ENCODE peak calls at places on chromosomes 1 and 21, in four cellular contexts. D is A549, A is HepG2, T is K562. X is an unnamed sample.

GRCh38 chr1:213656039-213656438 is 331.7 kb upstream of the PROX1 start:
- DNase-seq in D (no peak), A (no peak), T (no peak), X (no peak)

GRCh38 chr1:52268372-52268771 is 97.6 kb downstream of the CC2D1B start:
- DNase-seq in D (no peak), A (no peak), T (no peak), X (peak)

GRCh38 chr1:33149453-33150190 is 32.2 kb downstream of the TRIM62 start:
- DNase-seq in D (no peak), A (no peak), T (no peak), X (no peak)

GRCh38 chr1:94095744-94096469 is 25.0 kb downstream of the ABCA4 start:
- DNase-seq in D (no peak), A (peak), T (no peak), X (no peak)

GRCh38 chr1:6935379-6936307 is 150.4 kb downstream of the CAMTA1 start:
- DNase-seq in D (no peak), A (no peak), T (no peak), X (no peak)

GRCh38 chr1:48006318-48006717 is 9.1 kb upstream of the TRABD2B start:
- DNase-seq in D (no peak), A (no peak), T (no peak), X (no peak)

GRCh38 chr1:64392109-64392508 is 77.8 kb upstream of the CACHD1 start:
- DNase-seq in D (no peak), A (no peak), T (no peak), X (peak)

GRCh38 chr1:165224504-165224903 is 132.0 kb downstream of the LMX1A start:
- DNase-seq in D (no peak), A (no peak), T (no peak), X (no peak)

GRCh38 chr1:175005085-175005783 is 5.5 kb downstream of the CACYBP start:
- DNase-seq in D (no peak), A (no peak), T (no peak), X (no peak)

GRCh38 chr1:10980841-10981727 is 31.4 kb upstream of the TARDBP start:
- DNase-seq in D (no peak), A (no peak), T (no peak), X (no peak)
- TF ChIP-seq NR3C1 in D (no peak), A (no peak), T (no peak), X (no peak)

GRCh38 chr1:219837274-219837993 is 90.9 kb downstream of the SLC30A10 start:
- DNase-seq in D (peak), A (peak), T (peak), X (no peak)
- TF ChIP-seq NR3C1 in D (no peak), A (no peak), T (no peak), X (no peak)

GRCh38 chr21:15272171-15272570 is 207.4 kb upstream of the NRIP1 start:
- DNase-seq in D (no peak), A (no peak), T (no peak), X (no peak)
- TF ChIP-seq NR3C1 in D (no peak), A (no peak), T (no peak), X (no peak)

GRCh38 chr1:173330149-173330951 is 123.2 kb upstream of the TNFSF4 start:
- DNase-seq in D (peak), A (no peak), T (peak), X (no peak)
- TF ChIP-seq NR3C1 in D (no peak), A (no peak), T (no peak), X (no peak)

GRCh38 chr1:234541281-234541975 is 62.4 kb upstream of the TARBP1 start:
- DNase-seq in D (peak), A (no peak), T (no peak), X (no peak)
- TF ChIP-seq NR3C1 in D (no peak), A (no peak), T (no peak), X (no peak)

DNA sequence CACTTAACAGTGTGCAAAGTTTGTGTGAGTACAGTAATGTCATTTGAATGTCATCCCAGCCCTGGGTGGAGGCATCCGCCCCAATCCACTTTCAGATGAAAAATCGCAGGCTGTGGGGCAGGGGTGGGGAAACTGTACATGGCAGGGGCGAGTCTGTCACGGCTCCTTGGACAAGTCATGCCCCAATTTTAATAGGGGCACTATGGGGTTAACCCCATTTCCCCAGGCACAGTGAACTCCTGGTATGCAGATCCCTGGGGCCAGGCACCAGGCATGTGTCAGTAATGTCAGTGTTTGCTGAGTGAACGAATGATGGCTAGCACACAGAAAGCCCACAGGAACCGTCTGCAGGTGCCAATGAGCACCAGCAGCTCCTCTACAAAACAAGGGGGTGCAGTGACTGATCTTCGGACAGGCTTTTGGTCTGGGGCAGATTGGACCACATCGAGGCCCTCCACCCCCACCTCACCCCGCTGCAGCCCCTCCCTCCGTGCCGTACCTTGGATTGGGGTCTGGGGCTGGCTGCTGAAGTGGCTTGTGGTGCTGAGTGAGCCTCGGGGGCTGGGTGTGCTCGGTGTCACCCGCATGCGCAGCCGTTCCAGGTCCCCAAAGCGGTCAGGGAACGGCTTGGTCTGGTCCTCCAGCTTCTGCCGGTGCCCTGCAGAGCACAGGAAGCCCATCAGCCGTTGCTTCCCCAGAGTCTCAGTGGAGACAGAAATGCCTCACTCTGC is 23.2 kb downstream of the RUNX3 start:
- DNase-seq in D (no peak), A (no peak), T (no peak), X (no peak)
- TF ChIP-seq NR3C1 in D (no peak), A (no peak), T (no peak), X (no peak)

GRCh38 chr1:243471026-243471685 is 215.3 kb downstream of the SDCCAG8 start:
- DNase-seq in D (no peak), A (no peak), T (no peak), X (peak)
- TF ChIP-seq NR3C1 in D (no peak), A (no peak), T (no peak), X (no peak)

DNA sequence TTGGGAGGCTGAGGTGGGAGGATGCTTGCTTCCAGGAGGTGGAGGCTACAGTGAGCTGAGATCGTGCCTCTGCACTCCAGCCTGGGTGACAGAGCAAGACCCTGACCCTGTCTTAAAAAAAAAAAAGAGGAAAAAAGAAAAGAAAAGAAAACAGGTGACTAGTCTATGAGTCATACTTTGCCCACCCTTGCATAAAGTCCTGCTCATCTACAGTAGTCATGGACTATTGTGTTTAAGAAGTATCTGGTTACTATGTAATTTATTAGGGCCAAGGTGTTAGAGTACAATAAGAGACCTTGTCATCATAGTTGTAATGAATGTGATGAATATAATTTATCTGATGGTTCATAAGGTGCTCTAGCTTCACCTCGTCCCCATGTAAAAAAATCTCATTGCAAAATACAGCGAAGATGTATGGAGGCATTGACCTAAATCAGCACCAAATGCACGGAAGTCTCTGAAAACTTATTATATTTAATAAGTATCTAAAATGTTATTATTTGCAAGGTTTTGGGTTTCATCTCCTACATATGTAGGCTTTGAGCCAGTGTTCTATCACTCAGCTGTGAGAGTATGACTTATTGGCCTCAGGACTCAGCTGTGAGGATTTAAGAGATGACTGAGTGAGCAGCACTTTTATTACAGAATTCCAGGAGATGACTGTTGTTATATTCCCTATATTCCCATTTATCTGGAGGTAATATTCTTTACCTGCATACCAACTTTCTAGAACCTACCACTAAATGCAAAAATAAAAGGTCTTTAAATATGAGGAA is 19.9 kb upstream of the KCNJ6 start:
- DNase-seq in D (no peak), A (no peak), T (no peak), X (no peak)
- TF ChIP-seq NR3C1 in D (no peak), A (no peak), T (no peak), X (no peak)

GRCh38 chr1:244286341-244286740 is 165.4 kb downstream of the ADSS2 start:
- DNase-seq in D (no peak), A (no peak), T (no peak), X (no peak)
- TF ChIP-seq NR3C1 in D (no peak), A (no peak), T (no peak), X (no peak)

X was measured in WTC11.